ENCODE peak calls at places on chromosomes 5 and 9, in six cellular contexts. P is IMR-90, W is H1, K is mesendoderm, A is trophoblast cell, E is H9. U is an unnamed sample.

GRCh38 chr9:137506274-137506673 is 43.9 kb downstream of the PNPLA7 start:
- DNase-seq in P (no peak), E (no peak), W (no peak), A (no peak), K (no peak), U (no peak)

GRCh38 chr5:132451387-132451786 is 39.2 kb downstream of the IRF1 start:
- DNase-seq in P (peak), W (no peak), K (peak), E (no peak), A (peak), U (no peak)

GRCh38 chr9:95023217-95024003 is 294.1 kb downstream of the FANCC start:
- DNase-seq in P (peak), A (peak), E (no peak), K (no peak), W (no peak), U (no peak)

GRCh38 chr9:88642333-88642732 is 107.4 kb downstream of the NXNL2 start:
- DNase-seq in A (no peak), E (no peak), W (no peak), P (no peak), K (no peak), U (no peak)

GRCh38 chr9:68731857-68732256 is 26.8 kb downstream of the PIP5K1B start:
- DNase-seq in K (no peak), A (no peak), P (no peak), E (no peak), W (no peak), U (no peak)

GRCh38 chr5:134289509-134290113 is 63.7 kb upstream of the PPP2CA start:
- DNase-seq in E (peak), K (peak), P (peak), A (peak), W (peak), U (peak)

GRCh38 chr9:129737479-129738269 is 15.2 kb downstream of the PTGES start:
- DNase-seq in K (peak), E (peak), W (no peak), A (peak), P (peak), U (peak)

GRCh38 chr5:28505121-28505520 is 1466.7 kb upstream of the CDH9 start:
- DNase-seq in A (no peak), K (peak), W (no peak), P (no peak), E (no peak), U (no peak)

GRCh38 chr9:113589890-113590289 is 126.4 kb downstream of the RGS3 start:
- DNase-seq in P (peak), E (no peak), K (peak), W (no peak), A (no peak), U (no peak)

GRCh38 chr5:7728076-7728475 is 122.9 kb downstream of the CFAP90 start:
- DNase-seq in P (no peak), E (no peak), A (no peak), K (no peak), W (no peak), U (no peak)

GRCh38 chr5:83077662-83078261 is 415 bp downstream of the XRCC4 start:
- DNase-seq in P (peak), A (no peak), K (peak), E (no peak), W (no peak), U (no peak)

GRCh38 chr5:140966293-140967225 is at the start of gene PCDHAC2:
- DNase-seq in E (peak), P (no peak), K (peak), A (no peak), W (no peak), U (peak)

GRCh38 chr9:124390812-124391658 is 24.2 kb downstream of the PSMB7 start:
- DNase-seq in E (no peak), W (no peak), K (no peak), A (no peak), P (peak), U (no peak)

GRCh38 chr9:22863106-22863505 is 416.5 kb downstream of the DMRTA1 start:
- DNase-seq in P (no peak), W (no peak), A (no peak), K (no peak), E (peak), U (no peak)

GRCh38 chr5:138336952-138337684 is 948 bp upstream of the FAM53C start:
- DNase-seq in W (no peak), P (peak), E (no peak), A (peak), K (peak), U (no peak)

GRCh38 chr5:116442095-116442534 is 132.5 kb downstream of the SEMA6A start:
- DNase-seq in K (no peak), P (peak), W (no peak), E (peak), A (no peak), U (no peak)

GRCh38 chr5:43396762-43397304 is 15.4 kb downstream of the CCL28 start:
- DNase-seq in E (peak), K (no peak), P (no peak), A (peak), W (no peak), U (no peak)

GRCh38 chr9:101054657-101055056 is 26.1 kb downstream of the PLPPR1 start:
- DNase-seq in A (no peak), W (no peak), P (no peak), K (peak), E (no peak), U (peak)

GRCh38 chr9:88586452-88586851 is 51.5 kb downstream of the NXNL2 start:
- DNase-seq in A (peak), P (no peak), K (no peak), E (no peak), W (no peak), U (no peak)

GRCh38 chr9:138017200-138017599 is 139.6 kb downstream of the CACNA1B start:
- DNase-seq in P (no peak), A (no peak), E (no peak), W (no peak), K (no peak), U (no peak)

GRCh38 chr9:102506391-102506790 is 488.7 kb upstream of the CYLC2 start:
- DNase-seq in K (no peak), P (no peak), A (no peak), E (no peak), W (no peak), U (no peak)

GRCh38 chr9:124513374-124513994 is 6.3 kb upstream of the NR5A1 start:
- DNase-seq in E (no peak), P (no peak), W (no peak), K (no peak), A (no peak), U (no peak)

GRCh38 chr5:137815202-137815990 is 52.3 kb upstream of the MYOT start:
- DNase-seq in E (no peak), A (no peak), K (no peak), P (no peak), W (no peak), U (no peak)

GRCh38 chr9:91844656-91845291 is 105.3 kb downstream of the ROR2 start:
- DNase-seq in K (no peak), P (no peak), E (no peak), W (no peak), A (no peak), U (no peak)

GRCh38 chr5:56142620-56143431 is 90.3 kb downstream of the ANKRD55 start:
- DNase-seq in K (no peak), W (no peak), A (peak), P (no peak), E (no peak), U (no peak)

GRCh38 chr9:112531666-112532282 is 45.1 kb downstream of the KIAA1958 start:
- DNase-seq in E (no peak), A (no peak), W (no peak), P (peak), K (peak), U (no peak)

GRCh38 chr9:111622626-111623025 is 8.5 kb upstream of the DNAJC25 start:
- DNase-seq in K (no peak), E (no peak), W (no peak), A (peak), P (peak), U (no peak)

GRCh38 chr5:134436523-134437339 is 25.1 kb upstream of the CDKN2AIPNL start:
- DNase-seq in P (peak), K (peak), W (no peak), E (peak), A (peak), U (no peak)

GRCh38 chr9:83296123-83296522 is 233.2 kb upstream of the RASEF start:
- DNase-seq in A (no peak), E (no peak), W (no peak), P (no peak), K (peak), U (no peak)

DNA sequence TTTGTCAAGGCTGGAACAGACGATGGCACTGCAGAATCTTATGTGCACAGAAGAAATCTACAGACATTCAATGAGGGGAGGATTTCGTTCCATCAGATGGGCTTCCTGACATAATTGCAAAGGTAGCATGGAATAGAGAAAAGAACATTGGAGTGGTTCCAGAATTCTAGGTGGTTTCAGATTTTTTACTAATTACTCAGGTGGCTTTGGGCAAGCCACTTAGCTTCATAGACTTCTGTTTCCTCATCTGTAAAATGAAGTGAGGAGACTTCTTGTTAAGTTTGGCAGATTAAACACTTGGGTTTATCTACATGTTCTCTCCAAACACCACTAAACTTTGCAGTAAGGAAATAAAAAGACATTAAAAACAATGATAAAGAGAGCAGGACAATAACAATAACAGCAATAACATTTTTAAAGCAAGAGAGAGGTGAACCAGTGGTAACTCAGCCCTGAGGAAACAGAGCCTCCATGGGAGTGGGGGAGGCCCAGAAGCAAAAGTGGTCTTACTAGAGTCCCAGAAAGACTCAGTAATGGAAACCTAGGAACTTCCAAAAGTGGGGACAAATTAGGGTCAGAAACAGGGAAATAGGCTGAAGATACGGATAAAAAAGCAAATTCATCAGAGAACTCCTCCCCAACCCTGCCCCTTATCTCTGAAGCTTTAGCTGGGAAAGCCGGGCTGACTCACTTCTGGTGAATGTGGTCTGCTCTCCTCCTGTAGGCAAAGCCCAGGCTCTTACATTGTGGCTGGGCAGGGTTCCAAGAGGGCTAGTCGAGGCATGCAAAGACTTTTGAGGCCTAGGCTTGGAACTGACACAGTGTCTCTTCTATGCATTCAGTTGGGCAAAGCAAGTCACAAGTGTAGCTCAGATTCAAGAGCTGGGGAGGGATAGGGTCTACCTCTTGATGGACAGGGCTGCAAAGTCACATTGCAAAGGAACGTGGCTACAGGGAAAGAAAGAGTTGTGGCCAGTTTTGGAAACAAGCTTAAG is 11.8 kb upstream of the ACTBL2 start:
- DNase-seq in K (peak), A (peak), P (peak), E (no peak), W (no peak), U (no peak)
- H2AK5ac ChIP-seq in K (no peak), A (no peak), P (peak), E (no peak), W (no peak), U (no peak)

GRCh38 chr5:40494631-40495030 is 185.1 kb upstream of the PTGER4 start:
- DNase-seq in W (no peak), A (no peak), K (no peak), E (no peak), P (no peak), U (no peak)
- H2AK5ac ChIP-seq in W (peak), A (no peak), K (no peak), E (no peak), P (no peak), U (no peak)

DNA sequence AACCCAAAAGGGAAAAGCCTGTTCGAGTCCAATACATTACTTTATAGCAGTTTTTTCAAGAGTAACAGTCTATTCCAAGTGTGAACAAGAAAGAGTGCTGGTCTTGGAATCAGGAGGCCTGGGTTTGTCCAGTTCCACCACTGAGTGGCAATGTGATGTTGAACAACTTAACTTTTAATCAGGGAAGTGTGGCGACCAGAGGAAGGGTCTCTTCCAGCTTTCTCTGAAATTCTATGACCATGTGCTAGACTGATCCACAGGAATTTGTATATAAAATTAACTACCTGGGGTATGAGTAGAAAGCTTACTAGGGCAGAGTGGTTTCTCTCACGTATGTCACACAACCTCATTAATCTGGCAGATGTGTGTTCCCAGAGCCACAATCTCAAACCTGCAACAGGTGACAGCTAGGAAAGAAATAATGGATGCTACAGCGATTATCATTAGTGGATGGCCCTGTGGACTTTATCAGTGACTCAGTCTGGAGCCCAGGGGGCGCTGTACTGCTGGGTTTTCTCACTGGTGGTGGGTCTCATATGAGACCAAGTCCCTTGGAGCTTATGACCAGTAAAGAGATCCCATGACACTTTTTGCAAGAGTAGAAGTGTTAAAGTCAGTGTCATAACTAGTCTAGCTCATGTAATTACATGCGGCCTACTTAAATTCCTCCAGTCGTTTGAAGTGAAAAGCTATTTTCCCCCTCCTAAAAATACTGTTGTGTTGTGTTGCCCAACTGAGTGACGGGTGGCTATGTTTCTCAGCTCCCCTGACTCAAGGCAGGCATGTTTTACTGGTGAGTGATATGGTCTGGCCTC is 116.5 kb downstream of the GDNF start:
- DNase-seq in P (no peak), E (peak), W (no peak), K (peak), A (peak), U (peak)
- H2AK5ac ChIP-seq in P (peak), E (no peak), W (no peak), K (no peak), A (no peak), U (no peak)

DNA sequence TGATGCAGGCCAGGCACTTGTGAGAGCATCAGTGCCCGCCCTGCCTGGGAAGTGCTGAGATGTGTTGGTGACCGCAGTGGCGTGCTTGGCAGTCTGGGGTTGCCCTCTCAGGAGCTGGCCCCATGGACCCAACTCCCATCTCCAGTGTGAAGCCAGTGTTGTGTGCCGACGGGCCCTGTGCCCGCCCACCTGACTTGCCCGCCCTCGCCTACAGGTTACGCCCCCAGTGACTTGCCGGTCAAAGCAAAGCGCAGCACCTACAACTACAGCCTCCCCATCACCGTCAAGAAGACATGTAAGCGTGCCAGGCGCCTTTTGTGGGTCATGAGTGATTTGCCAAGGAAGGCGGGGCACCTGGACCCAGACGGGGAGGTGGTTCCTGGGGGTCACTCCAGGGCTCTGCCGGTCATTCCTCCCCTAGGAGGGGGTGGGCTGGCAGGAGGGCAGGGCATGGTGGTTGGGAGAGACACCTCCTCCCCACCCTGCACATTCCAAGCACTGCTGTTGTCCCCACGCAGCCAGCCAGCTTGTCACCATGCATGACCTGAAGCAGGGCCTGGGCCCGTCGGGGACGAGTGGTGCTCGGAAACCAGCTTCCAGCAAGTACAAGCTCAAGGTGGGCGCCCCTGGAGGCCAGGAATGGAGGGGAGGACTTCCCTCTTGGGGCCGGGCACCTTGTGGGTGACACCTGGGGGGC is 7.4 kb upstream of the CEL start:
- DNase-seq in A (no peak), W (no peak), K (no peak), E (no peak), P (no peak), U (no peak)
- H2AK5ac ChIP-seq in A (no peak), W (no peak), K (no peak), E (no peak), P (no peak), U (no peak)

GRCh38 chr5:176788091-176788490 is 22.3 kb upstream of the UNC5A start:
- DNase-seq in E (no peak), P (no peak), W (no peak), A (no peak), K (peak), U (no peak)

GRCh38 chr5:176781638-176782570 is 28.5 kb upstream of the UNC5A start:
- DNase-seq in E (peak), K (no peak), P (no peak), W (no peak), A (no peak), U (no peak)

GRCh38 chr5:176787676-176788075 is 22.7 kb upstream of the UNC5A start:
- DNase-seq in W (no peak), K (peak), A (no peak), E (no peak), P (no peak), U (no peak)

GRCh38 chr5:176784218-176785165 is 25.9 kb upstream of the UNC5A start:
- DNase-seq in K (peak), E (peak), P (peak), W (no peak), A (peak), U (no peak)

DNA sequence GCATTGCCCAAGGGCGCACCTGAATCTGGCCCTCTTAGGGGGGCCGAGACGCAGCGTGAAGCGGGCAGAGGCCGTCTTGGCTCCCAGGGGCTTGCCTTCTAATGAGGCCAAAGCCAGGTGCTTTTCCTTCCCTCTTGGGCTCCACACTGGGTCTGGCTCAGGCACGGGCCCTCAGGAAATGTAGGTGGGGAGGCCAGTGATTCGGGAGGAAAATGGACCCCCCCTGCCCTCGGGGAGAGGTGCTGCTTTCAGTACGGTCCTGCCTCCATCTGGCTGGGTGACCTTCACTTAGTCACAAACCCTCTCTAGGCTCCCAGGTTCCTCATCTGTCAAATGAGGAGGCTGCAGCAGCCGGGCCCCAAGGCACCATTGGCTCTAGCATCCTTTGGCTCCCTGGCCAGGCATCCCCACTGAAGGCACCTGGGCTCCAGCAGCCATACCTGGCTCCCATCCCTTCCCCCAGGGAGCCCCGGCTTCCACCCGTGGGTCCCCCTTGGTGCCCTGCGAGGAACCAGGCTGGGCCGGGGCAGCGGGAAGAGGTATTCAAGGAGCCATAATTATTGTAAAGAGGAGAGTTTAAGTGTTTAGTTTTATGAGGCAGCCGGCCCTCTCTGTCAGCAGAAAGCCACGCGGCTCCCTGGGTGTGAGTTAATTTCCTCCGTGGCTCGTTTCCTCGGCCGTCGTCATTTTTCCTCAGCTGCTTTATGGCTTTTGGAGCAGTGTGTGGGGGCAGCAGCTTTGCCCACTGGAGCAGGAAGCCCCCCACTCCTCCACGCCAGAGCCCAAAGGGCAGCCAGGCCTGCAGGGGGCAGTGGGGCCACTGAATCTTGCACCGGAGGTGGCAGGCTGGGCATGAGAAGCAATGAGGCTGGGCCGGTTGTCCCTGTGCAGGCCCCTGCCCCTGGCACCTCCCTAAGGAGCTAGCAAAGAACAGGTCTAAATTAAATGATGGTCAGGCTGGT is 24.9 kb upstream of the UNC5A start:
- DNase-seq in P (no peak), K (no peak), W (no peak), E (no peak), A (no peak), U (no peak)
- H2AK5ac ChIP-seq in P (no peak), K (no peak), W (no peak), E (no peak), A (no peak), U (peak)

U was measured in neuronal stem cell.